ENCODE peak calls at places on chromosomes 6 and 20, in four cellular contexts. One of them, this sample, is unnamed.

GRCh38 chr6:6538301-6538700 is 50.2 kb upstream of the LY86 start:
- DNase-seq in GM12892: no peak
- DNase-seq in SK-N-SH: no peak
- DNase-seq in breast epithelium: no peak
- DNase-seq in this sample: no peak

GRCh38 chr20:41300383-41300782 is 17.1 kb downstream of the ZHX3 start:
- DNase-seq in GM12892: no peak
- DNase-seq in SK-N-SH: no peak
- DNase-seq in breast epithelium: no peak
- DNase-seq in this sample: no peak

GRCh38 chr20:2103454-2104153 is 2.0 kb downstream of the STK35 start:
- DNase-seq in GM12892: no peak
- DNase-seq in SK-N-SH: peak; percentile 44
- DNase-seq in breast epithelium: no peak
- DNase-seq in this sample: no peak

GRCh38 chr6:30951907-30952469 is 11.2 kb downstream of the MUCL3 start:
- DNase-seq in GM12892: no peak
- DNase-seq in SK-N-SH: no peak
- DNase-seq in breast epithelium: no peak
- DNase-seq in this sample: no peak

GRCh38 chr20:4190792-4191519 is 175.6 kb upstream of the RNF24 start:
- DNase-seq in GM12892: no peak
- DNase-seq in SK-N-SH: no peak
- DNase-seq in breast epithelium: no peak
- DNase-seq in this sample: no peak

GRCh38 chr6:96834070-96834469 is 3.2 kb downstream of the GPR63 start:
- DNase-seq in GM12892: no peak
- DNase-seq in SK-N-SH: no peak
- DNase-seq in breast epithelium: no peak
- DNase-seq in this sample: no peak

GRCh38 chr20:10828221-10828620 is 154.4 kb upstream of the JAG1 start:
- DNase-seq in GM12892: no peak
- DNase-seq in SK-N-SH: no peak
- DNase-seq in breast epithelium: no peak
- DNase-seq in this sample: no peak

GRCh38 chr20:38084425-38084951 is 50.9 kb downstream of the RPRD1B start:
- DNase-seq in GM12892: no peak
- DNase-seq in SK-N-SH: no peak
- DNase-seq in breast epithelium: no peak
- DNase-seq in this sample: peak; percentile 37

GRCh38 chr6:159217595-159218275 is 48.5 kb downstream of the FNDC1 start:
- DNase-seq in GM12892: peak; percentile 52
- DNase-seq in SK-N-SH: peak; percentile 72
- DNase-seq in breast epithelium: no peak
- DNase-seq in this sample: no peak

GRCh38 chr6:168273483-168274045 is 46.0 kb downstream of the DACT2 start:
- DNase-seq in GM12892: no peak
- DNase-seq in SK-N-SH: no peak
- DNase-seq in breast epithelium: no peak
- DNase-seq in this sample: no peak

GRCh38 chr6:166463363-166464067 is 80.8 kb upstream of the MPC1 start:
- DNase-seq in GM12892: no peak
- DNase-seq in SK-N-SH: no peak
- DNase-seq in breast epithelium: no peak
- DNase-seq in this sample: no peak

GRCh38 chr20:63488331-63489251 is 10.3 kb downstream of the EEF1A2 start:
- DNase-seq in GM12892: no peak
- DNase-seq in SK-N-SH: no peak
- DNase-seq in breast epithelium: no peak
- DNase-seq in this sample: no peak

GRCh38 chr20:3896302-3896701 is 7.1 kb downstream of the PANK2 start:
- DNase-seq in GM12892: no peak
- DNase-seq in SK-N-SH: no peak
- DNase-seq in breast epithelium: no peak
- DNase-seq in this sample: no peak

GRCh38 chr6:4348462-4349112 is 213.2 kb upstream of the ECI2 start:
- DNase-seq in GM12892: peak; percentile 19
- DNase-seq in SK-N-SH: no peak
- DNase-seq in breast epithelium: no peak
- DNase-seq in this sample: no peak

GRCh38 chr20:61879303-61879620 is 186.4 kb downstream of the TAF4 start:
- DNase-seq in GM12892: no peak
- DNase-seq in SK-N-SH: no peak
- DNase-seq in breast epithelium: no peak
- DNase-seq in this sample: no peak

GRCh38 chr6:132973556-132973993 is 159.2 kb downstream of the RPS12 start:
- DNase-seq in GM12892: no peak
- DNase-seq in SK-N-SH: peak; percentile 3
- DNase-seq in breast epithelium: no peak
- DNase-seq in this sample: no peak

GRCh38 chr6:169675011-169675410 is 26.8 kb downstream of the WDR27 start:
- DNase-seq in GM12892: no peak
- DNase-seq in SK-N-SH: no peak
- DNase-seq in breast epithelium: no peak
- DNase-seq in this sample: no peak

GRCh38 chr6:169802790-169803189 is 51.4 kb downstream of the ERMARD start:
- DNase-seq in GM12892: no peak
- DNase-seq in SK-N-SH: no peak
- DNase-seq in breast epithelium: no peak
- DNase-seq in this sample: no peak

GRCh38 chr6:28982476-28983266 is 22.4 kb downstream of the ZNF311 start:
- DNase-seq in GM12892: no peak
- DNase-seq in SK-N-SH: peak; percentile 37
- DNase-seq in breast epithelium: no peak
- DNase-seq in this sample: peak; percentile 30

DNA sequence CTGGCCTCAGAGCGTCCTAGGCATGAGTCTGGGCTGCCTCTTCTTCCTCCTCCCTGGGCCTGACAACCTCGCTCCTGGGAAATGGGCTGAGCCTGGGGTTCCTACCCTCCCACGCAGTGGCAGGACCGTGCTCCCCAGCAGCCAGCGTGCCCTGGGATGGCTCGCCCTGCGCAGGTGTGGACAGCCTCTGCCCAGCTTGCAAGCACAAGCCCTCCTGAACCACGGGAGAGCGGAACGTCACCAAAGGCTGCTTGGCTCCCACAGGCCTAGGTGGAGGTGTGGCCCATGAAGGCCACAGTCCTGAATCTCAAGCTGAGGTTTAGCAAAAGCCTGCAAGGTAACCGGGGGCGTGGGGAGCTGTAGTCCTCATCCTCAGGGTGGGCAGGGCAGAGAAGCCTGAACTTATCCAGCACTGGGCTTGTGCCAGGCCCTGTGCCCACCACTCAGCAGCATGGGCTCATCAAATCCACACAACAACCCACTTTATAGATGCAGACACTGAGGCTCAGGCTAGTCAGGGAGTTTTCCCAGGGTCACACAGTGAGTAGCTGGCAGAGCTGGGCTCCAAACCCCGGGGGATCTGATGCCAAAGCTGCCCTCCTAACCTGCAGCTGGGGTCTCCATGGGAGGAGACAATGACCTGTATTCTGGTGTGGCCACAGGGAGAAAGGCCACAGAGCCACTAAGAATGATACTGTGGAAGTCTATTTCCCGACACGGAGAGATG is 25.3 kb downstream of the RBM38 start:
- DNase-seq in GM12892: no peak
- DNase-seq in SK-N-SH: no peak
- DNase-seq in breast epithelium: no peak
- DNase-seq in this sample: no peak
- TF ChIP-seq POLR2AphosphoS5 in GM12892: no peak
- TF ChIP-seq POLR2AphosphoS5 in SK-N-SH: no peak
- TF ChIP-seq POLR2AphosphoS5 in breast epithelium: no peak
- TF ChIP-seq POLR2AphosphoS5 in this sample: no peak

GRCh38 chr6:107489636-107490567 is at the start of gene SOBP:
- DNase-seq in GM12892: peak; percentile 41
- DNase-seq in SK-N-SH: peak; percentile 96
- DNase-seq in breast epithelium: no peak
- DNase-seq in this sample: peak; percentile 49
- TF ChIP-seq POLR2AphosphoS5 in GM12892: no peak
- TF ChIP-seq POLR2AphosphoS5 in SK-N-SH: no peak
- TF ChIP-seq POLR2AphosphoS5 in breast epithelium: no peak
- TF ChIP-seq POLR2AphosphoS5 in this sample: no peak

GRCh38 chr6:46218457-46218856 is 47.7 kb upstream of the ENPP5 start:
- DNase-seq in GM12892: no peak
- DNase-seq in SK-N-SH: no peak
- DNase-seq in breast epithelium: no peak
- DNase-seq in this sample: no peak

GRCh38 chr6:46215777-46216176 is 45.0 kb upstream of the ENPP5 start:
- DNase-seq in GM12892: no peak
- DNase-seq in SK-N-SH: no peak
- DNase-seq in breast epithelium: no peak
- DNase-seq in this sample: no peak

GRCh38 chr6:46219661-46220060 is 48.9 kb upstream of the ENPP5 start:
- DNase-seq in GM12892: no peak
- DNase-seq in SK-N-SH: no peak
- DNase-seq in breast epithelium: no peak
- DNase-seq in this sample: no peak

GRCh38 chr6:46216879-46217278 is 46.1 kb upstream of the ENPP5 start:
- DNase-seq in GM12892: no peak
- DNase-seq in SK-N-SH: no peak
- DNase-seq in breast epithelium: no peak
- DNase-seq in this sample: no peak

GRCh38 chr6:46217671-46218131 is 46.9 kb upstream of the ENPP5 start:
- DNase-seq in GM12892: no peak
- DNase-seq in SK-N-SH: no peak
- DNase-seq in breast epithelium: no peak
- DNase-seq in this sample: no peak
- TF ChIP-seq POLR2AphosphoS5 in GM12892: no peak
- TF ChIP-seq POLR2AphosphoS5 in SK-N-SH: no peak
- TF ChIP-seq POLR2AphosphoS5 in breast epithelium: no peak
- TF ChIP-seq POLR2AphosphoS5 in this sample: peak; percentile 59

GRCh38 chr6:71902261-71902660 is 15.9 kb downstream of the RIMS1 start:
- DNase-seq in GM12892: no peak
- DNase-seq in SK-N-SH: no peak
- DNase-seq in breast epithelium: no peak
- DNase-seq in this sample: no peak
- TF ChIP-seq POLR2AphosphoS5 in GM12892: no peak
- TF ChIP-seq POLR2AphosphoS5 in SK-N-SH: no peak
- TF ChIP-seq POLR2AphosphoS5 in breast epithelium: no peak
- TF ChIP-seq POLR2AphosphoS5 in this sample: no peak

This sample was measured in prostate gland.